ENCODE peak calls at places on chromosomes 13 and 19, in nine cellular contexts. S is activated T-cell treated with anti-CD3 and anti-CD28 coated beads, Interleukin-2, amount 50 U/mL, for 72 hours; L is T-cell; B is NAMALWA; W is AG04450; O is CD4-positive, alpha-beta memory T cell; V is progenitor cell of endocrine pancreas; U is NCI-H69; G is activated CD4-positive, alpha-beta T cell treated with anti-CD3 and anti-CD28 coated beads, Interleukin-2, amount 10 ng/mL, durations not matched to agents 7 days and 5 days. I is an unnamed sample.

GRCh38 chr19:3238066-3238561 is 13.7 kb downstream of the CELF5 start:
- DNase-seq in S (no peak), L (no peak), B (no peak), W (no peak), O (no peak), V (no peak), U (no peak), G (no peak), I (no peak)

GRCh38 chr19:10289167-10289835 is 451 bp upstream of the ICAM5 start:
- DNase-seq in S (peak), L (peak), B (peak), W (no peak), O (peak), V (no peak), U (peak), G (peak), I (peak)

GRCh38 chr13:30169442-30169841 is 137.9 kb downstream of the KATNAL1 start:
- DNase-seq in S (no peak), L (no peak), B (no peak), W (no peak), O (no peak), V (no peak), U (no peak), G (no peak), I (no peak)

GRCh38 chr13:95896302-95896701 is 156.9 kb downstream of the UGGT2 start:
- DNase-seq in S (no peak), L (no peak), B (no peak), W (no peak), O (no peak), V (no peak), U (no peak), G (no peak), I (no peak)

GRCh38 chr13:93108111-93108581 is 118.5 kb upstream of the GPC6 start:
- DNase-seq in S (no peak), L (no peak), B (no peak), W (no peak), O (no peak), V (no peak), U (no peak), G (no peak), I (peak)

GRCh38 chr19:18439025-18439909 is 1.3 kb upstream of the ISYNA1 start:
- DNase-seq in S (no peak), L (no peak), B (peak), W (no peak), O (no peak), V (no peak), U (no peak), G (no peak), I (no peak)

GRCh38 chr13:36154567-36155231 is 23.5 kb upstream of the DCLK1 start:
- DNase-seq in S (no peak), L (no peak), B (no peak), W (no peak), O (no peak), V (no peak), U (no peak), G (no peak), I (no peak)

GRCh38 chr13:26837102-26837501 is 76.5 kb upstream of the GPR12 start:
- DNase-seq in S (no peak), L (no peak), B (no peak), W (no peak), O (no peak), V (no peak), U (no peak), G (no peak), I (no peak)

GRCh38 chr13:65260938-65261880 is 1968.9 kb downstream of the PCDH9 start:
- DNase-seq in S (no peak), L (no peak), B (peak), W (no peak), O (no peak), V (no peak), U (peak), G (no peak), I (no peak)

GRCh38 chr19:8459520-8460260 is 14.9 kb downstream of the HNRNPM start:
- DNase-seq in S (no peak), L (no peak), B (no peak), W (peak), O (no peak), V (no peak), U (no peak), G (no peak), I (no peak)

GRCh38 chr19:2421581-2422306 is 5.6 kb downstream of the TIMM13 start:
- DNase-seq in S (no peak), L (no peak), B (no peak), W (no peak), O (no peak), V (no peak), U (no peak), G (no peak), I (no peak)

GRCh38 chr19:19385900-19386339 is 19.6 kb upstream of the GATAD2A start:
- DNase-seq in S (peak), L (no peak), B (peak), W (no peak), O (no peak), V (no peak), U (peak), G (peak), I (no peak)

GRCh38 chr19:4288091-4288777 is 9.2 kb downstream of the SHD start:
- DNase-seq in S (no peak), L (no peak), B (no peak), W (no peak), O (no peak), V (no peak), U (peak), G (no peak), I (no peak)

GRCh38 chr13:44710576-44710975 is 134.4 kb upstream of the TSC22D1 start:
- DNase-seq in S (peak), L (no peak), B (no peak), W (peak), O (no peak), V (no peak), U (peak), G (no peak), I (peak)

GRCh38 chr19:11261431-11261901 is 858 bp downstream of the DOCK6 start:
- DNase-seq in S (no peak), L (no peak), B (no peak), W (no peak), O (no peak), V (no peak), U (no peak), G (no peak), I (no peak)

GRCh38 chr19:35977446-35978222 is 17.4 kb upstream of the SDHAF1 start:
- DNase-seq in S (peak), L (no peak), B (peak), W (no peak), O (no peak), V (no peak), U (peak), G (peak), I (peak)

I was measured in NCI-H2171 treated with DMSO at 0.1 percent for 48 hours.